ENCODE peak calls at places on chromosomes 7 and 10, in four cellular contexts. N is neural progenitor cell, W is brain microvascular endothelial cell, Q is K562. F is an unnamed sample.

GRCh38 chr7:142459557-142459963 is 201.7 kb upstream of the PRSS58 start:
- DNase-seq in N (peak), W (peak), Q (peak), F (peak)

GRCh38 chr7:134691820-134692705 is 45.4 kb downstream of the BPGM start:
- DNase-seq in N (no peak), W (peak), Q (no peak), F (no peak)

GRCh38 chr10:79979310-79979972 is 30.5 kb upstream of the SFTPD start:
- DNase-seq in N (no peak), W (no peak), Q (no peak), F (peak)

GRCh38 chr10:117318909-117319308 is 56.3 kb downstream of the PDZD8 start:
- DNase-seq in N (no peak), W (no peak), Q (no peak), F (no peak)

GRCh38 chr10:128070161-128070560 is 56.1 kb downstream of the MKI67 start:
- DNase-seq in N (no peak), W (no peak), Q (no peak), F (no peak)

GRCh38 chr7:50724526-50725520 is 57.9 kb downstream of the GRB10 start:
- DNase-seq in N (no peak), W (no peak), Q (no peak), F (no peak)

GRCh38 chr7:114924066-114924712 is 2.3 kb downstream of the MDFIC start:
- DNase-seq in N (no peak), W (no peak), Q (no peak), F (no peak)

GRCh38 chr10:22655312-22655973 is 58.9 kb downstream of the PIP4K2A start:
- DNase-seq in N (no peak), W (peak), Q (no peak), F (no peak)

GRCh38 chr10:78621183-78621789 is 447.5 kb upstream of the ZMIZ1 start:
- DNase-seq in N (no peak), W (no peak), Q (no peak), F (peak)

GRCh38 chr7:20793686-20794394 is 7.2 kb upstream of the SP8 start:
- DNase-seq in N (peak), W (no peak), Q (no peak), F (no peak)

GRCh38 chr7:2722591-2722990 is 34.6 kb downstream of the AMZ1 start:
- DNase-seq in N (no peak), W (no peak), Q (no peak), F (no peak)

GRCh38 chr10:67603701-67604100 is 92.3 kb downstream of the CTNNA3 start:
- DNase-seq in N (no peak), W (no peak), Q (no peak), F (no peak)

GRCh38 chr10:11687357-11687771 is 54.8 kb upstream of the ECHDC3 start:
- DNase-seq in N (no peak), W (no peak), Q (no peak), F (no peak)

GRCh38 chr7:158976468-158976848 is 120.1 kb downstream of the DYNC2I1 start:
- DNase-seq in N (peak), W (no peak), Q (no peak), F (no peak)
- H3K4me3 ChIP-seq in N (peak), W (no peak), Q (peak), F (no peak)

DNA sequence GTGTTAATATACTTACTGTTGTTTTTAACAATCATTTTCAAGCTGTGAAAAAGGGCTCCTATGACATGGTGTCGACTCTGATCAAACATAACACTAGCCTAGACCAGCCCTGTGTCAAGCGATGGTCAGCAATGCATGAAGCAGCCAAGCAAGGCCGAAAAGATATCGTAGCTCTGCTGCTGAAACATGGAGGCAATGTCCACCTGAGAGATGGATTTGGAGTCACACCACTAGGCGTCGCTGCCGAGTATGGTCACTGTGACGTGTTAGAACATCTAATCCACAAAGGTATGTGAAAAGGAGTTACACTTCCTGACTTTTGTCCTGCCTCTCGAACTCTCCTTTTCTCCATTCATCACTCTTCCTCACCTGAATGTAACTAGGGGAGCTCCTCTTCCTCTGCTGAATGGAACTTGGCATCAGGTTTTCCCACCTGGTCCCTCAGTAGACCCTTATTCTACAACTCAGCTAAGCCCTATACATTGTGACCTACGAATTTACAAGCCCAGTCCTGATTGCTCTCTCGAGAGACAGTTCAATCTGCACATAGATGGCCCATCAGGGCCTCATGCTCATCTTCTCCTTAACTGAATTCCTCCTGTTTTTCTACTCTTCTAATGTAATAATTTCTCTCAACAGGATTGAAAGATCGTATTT is 23.0 kb downstream of the ASB15 start:
- DNase-seq in N (peak), W (no peak), Q (peak), F (peak)
- TF ChIP-seq CTCF in N (peak), W (peak), Q (peak), F (peak)

GRCh38 chr10:119353438-119353837 is 146.1 kb downstream of the GRK5 start:
- DNase-seq in N (no peak), W (no peak), Q (no peak), F (no peak)

GRCh38 chr10:119358140-119358512 is 150.8 kb downstream of the GRK5 start:
- DNase-seq in N (no peak), W (no peak), Q (no peak), F (no peak)

GRCh38 chr10:119357389-119358139 is 150.2 kb downstream of the GRK5 start:
- DNase-seq in N (no peak), W (no peak), Q (no peak), F (no peak)

GRCh38 chr10:119358567-119358966 is 151.2 kb downstream of the GRK5 start:
- DNase-seq in N (no peak), W (no peak), Q (no peak), F (no peak)

GRCh38 chr10:119355930-119356329 is 148.6 kb downstream of the GRK5 start:
- DNase-seq in N (no peak), W (no peak), Q (peak), F (no peak)
- H3K4me3 ChIP-seq in N (no peak), W (no peak), Q (no peak), F (no peak)

GRCh38 chr10:18666810-18667209 is 7.6 kb downstream of the ARL5B start:
- DNase-seq in N (no peak), W (no peak), Q (no peak), F (no peak)
- TF ChIP-seq CTCF in N (no peak), W (no peak), Q (no peak), F (no peak)

DNA sequence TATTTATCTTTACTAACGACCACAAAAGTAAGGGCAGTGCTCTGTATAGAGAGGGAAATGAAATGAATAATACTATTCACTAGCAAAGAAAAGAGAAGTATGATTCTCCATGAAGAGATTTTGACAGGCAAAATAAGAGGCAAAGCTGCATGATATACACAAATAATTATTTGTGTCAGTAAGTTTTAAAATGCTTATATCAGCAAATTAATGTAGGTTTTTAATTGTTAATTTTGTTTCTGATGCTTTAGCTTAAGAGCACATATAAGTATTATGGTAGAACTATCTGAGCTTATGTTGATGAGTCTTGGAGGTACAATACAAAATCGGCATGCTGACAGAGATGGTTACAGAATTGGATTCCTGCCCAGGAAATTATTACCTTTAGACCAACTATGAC is 383.1 kb upstream of the VSTM2A start:
- DNase-seq in N (no peak), W (no peak), Q (no peak), F (no peak)
- H3K4me3 ChIP-seq in N (no peak), W (no peak), Q (no peak), F (no peak)

GRCh38 chr10:100482181-100482833 is 19.5 kb downstream of the WNT8B start:
- DNase-seq in N (peak), W (peak), Q (peak), F (peak)
- TF ChIP-seq CTCF in N (peak), W (peak), Q (peak), F (peak)

GRCh38 chr10:100653957-100654834 is 91.2 kb upstream of the PAX2 start:
- DNase-seq in N (peak), W (no peak), Q (peak), F (no peak)
- H3K4me3 ChIP-seq in N (peak), W (no peak), Q (no peak), F (no peak)

DNA sequence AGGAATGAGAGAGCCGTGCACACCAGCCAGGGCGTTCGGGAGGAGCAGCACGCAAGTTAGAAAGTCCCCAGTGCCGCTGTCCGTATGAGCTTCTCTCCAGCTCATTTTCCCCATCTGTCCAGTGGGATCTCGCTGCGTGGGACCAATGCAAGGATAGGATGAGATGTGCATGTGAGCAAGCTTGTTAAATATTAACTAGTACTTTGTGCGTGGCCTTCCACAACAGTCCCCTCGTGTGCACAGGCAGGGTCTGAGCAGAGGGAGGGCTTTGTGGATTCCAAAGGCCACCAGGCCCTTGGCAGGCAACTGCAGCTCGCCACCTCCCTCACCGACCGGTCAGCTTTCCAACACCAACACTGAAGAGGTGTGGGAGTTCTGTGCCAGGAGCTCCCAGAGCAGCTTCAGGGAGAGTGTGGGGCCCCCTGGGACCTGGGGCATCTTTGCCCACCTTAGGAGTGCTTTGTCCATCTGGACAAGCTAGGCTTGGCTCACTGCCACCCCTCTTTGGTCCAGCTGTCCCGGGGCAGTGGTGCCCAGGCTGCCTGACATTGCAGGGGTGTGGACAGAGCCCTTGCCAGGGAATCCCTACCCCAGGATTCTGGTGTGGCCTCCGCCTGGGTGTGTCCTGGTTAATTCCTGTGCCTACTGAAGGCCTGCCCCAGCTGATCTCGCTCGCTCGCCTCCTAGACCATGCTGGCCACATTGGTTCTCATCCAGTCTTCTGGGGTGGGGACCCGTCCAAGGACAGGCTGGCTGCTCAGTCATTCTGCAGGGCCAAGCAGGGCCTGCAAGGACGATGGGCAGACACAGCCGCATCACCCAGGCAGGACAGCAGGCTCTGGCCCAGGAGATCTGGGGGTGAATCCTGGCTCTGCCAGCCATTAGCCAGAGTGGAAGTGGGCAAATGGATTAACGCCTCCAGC is 5.3 kb downstream of the FAM20C start:
- DNase-seq in N (no peak), W (no peak), Q (no peak), F (no peak)
- TF ChIP-seq CTCF in N (no peak), W (no peak), Q (no peak), F (no peak)

GRCh38 chr10:5449823-5450222 is 37.5 kb downstream of the NET1 start:
- DNase-seq in N (peak), W (peak), Q (peak), F (peak)
- H3K4me3 ChIP-seq in N (no peak), W (peak), Q (peak), F (no peak)

DNA sequence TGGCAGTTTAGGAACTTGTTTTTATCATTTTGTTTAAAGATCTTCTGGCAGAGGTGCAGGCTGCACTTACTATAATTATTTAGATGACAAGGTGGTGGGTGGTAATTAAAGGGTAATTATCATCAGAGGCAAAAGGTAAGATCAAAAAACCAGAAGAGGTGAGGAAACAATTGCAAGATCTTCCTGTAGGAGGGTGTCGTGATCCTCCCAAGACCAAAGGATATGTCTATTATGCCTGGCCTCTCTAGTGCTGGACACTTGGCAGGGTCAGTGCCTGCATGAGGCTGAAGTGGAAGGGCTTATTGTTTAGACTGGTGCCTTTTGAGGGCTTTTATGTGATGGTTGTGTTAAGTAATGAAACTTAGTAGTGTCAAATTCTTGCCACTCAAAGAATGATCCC is 1.8 kb upstream of the WAPL start:
- DNase-seq in N (peak), W (no peak), Q (peak), F (no peak)
- TF ChIP-seq CTCF in N (peak), W (peak), Q (peak), F (no peak)

F was measured in body of pancreas.